ENCODE peak calls at places on chromosomes 13 and 19, in eight cellular contexts. V is right atrium auricular region, S is Caco-2, I is A549, W is dorsolateral prefrontal cortex, P is tibial nerve, Z is left ventricle myocardium inferior, R is fibroblast of lung. D is an unnamed sample.
A peak's percentile ranks its signal among the peaks of the same experiment; 100 is the strongest.

GRCh38 chr19:42274065-42274682 is 5.1 kb downstream of the CIC start:
- DNase-seq in V (no peak), S (no peak), I (no peak), W (no peak), P (no peak), Z (no peak), R (no peak), D (no peak)

GRCh38 chr19:5343848-5344247 is 3.2 kb upstream of the PTPRS start:
- DNase-seq in V (no peak), S (no peak), I (no peak), W (no peak), P (no peak), Z (no peak), R (peak; percentile 17), D (peak; percentile 66)

GRCh38 chr13:85816413-85816812 is 17.2 kb upstream of the SLITRK6 start:
- DNase-seq in V (no peak), S (no peak), I (no peak), W (no peak), P (no peak), Z (no peak), R (peak; percentile 35), D (no peak)

GRCh38 chr13:32415019-32415418 is 12.9 kb downstream of the N4BP2L1 start:
- DNase-seq in V (no peak), S (peak; percentile 49), I (peak; percentile 8), W (no peak), P (no peak), Z (no peak), R (no peak), D (no peak)

GRCh38 chr13:26202365-26202972 is 19.6 kb downstream of the RNF6 start:
- DNase-seq in V (no peak), S (no peak), I (no peak), W (no peak), P (no peak), Z (no peak), R (no peak), D (no peak)

GRCh38 chr13:109809216-109809890 is 23.0 kb upstream of the IRS2 start:
- DNase-seq in V (no peak), S (no peak), I (no peak), W (no peak), P (no peak), Z (no peak), R (peak; percentile 37), D (no peak)

GRCh38 chr19:7857727-7858701 is 16.2 kb downstream of the PRR36 start:
- DNase-seq in V (no peak), S (no peak), I (no peak), W (no peak), P (no peak), Z (no peak), R (no peak), D (no peak)

GRCh38 chr13:109199280-109199679 is 569.9 kb downstream of the MYO16 start:
- DNase-seq in V (no peak), S (no peak), I (no peak), W (no peak), P (no peak), Z (no peak), R (no peak), D (no peak)

GRCh38 chr13:94722596-94722995 is 10.3 kb upstream of the SOX21 start:
- DNase-seq in V (no peak), S (no peak), I (no peak), W (no peak), P (no peak), Z (no peak), R (no peak), D (no peak)

GRCh38 chr19:35040826-35041547 is 534 bp upstream of the HPN start:
- DNase-seq in V (peak; percentile 94), S (peak; percentile 97), I (no peak), W (peak; percentile 72), P (peak; percentile 92), Z (peak; percentile 95), R (peak; percentile 53), D (no peak)

GRCh38 chr13:82747948-82748347 is 1134.3 kb downstream of the SLITRK1 start:
- DNase-seq in V (no peak), S (no peak), I (no peak), W (no peak), P (no peak), Z (no peak), R (peak; percentile 43), D (peak; percentile 22)

GRCh38 chr13:57627663-57628062 is 3.9 kb upstream of the PCDH17 start:
- DNase-seq in V (no peak), S (no peak), I (no peak), W (no peak), P (no peak), Z (no peak), R (peak; percentile 59), D (no peak)

GRCh38 chr19:23070353-23070781 is 46.5 kb upstream of the ZNF730 start:
- DNase-seq in V (peak; percentile 61), S (no peak), I (no peak), W (no peak), P (no peak), Z (peak; percentile 46), R (peak; percentile 54), D (peak; percentile 26)

GRCh38 chr19:6530385-6531162 is at the start of gene TNFSF9:
- DNase-seq in V (peak; percentile 92), S (peak; percentile 86), I (peak; percentile 85), W (peak; percentile 96), P (peak; percentile 94), Z (peak; percentile 90), R (peak; percentile 79), D (peak; percentile 71)

GRCh38 chr19:47651132-47651531 is 42.2 kb downstream of the BICRA start:
- DNase-seq in V (no peak), S (no peak), I (no peak), W (no peak), P (no peak), Z (no peak), R (no peak), D (no peak)

GRCh38 chr19:23716792-23717191 is 29.8 kb upstream of the ZNF675 start:
- DNase-seq in V (no peak), S (no peak), I (no peak), W (no peak), P (no peak), Z (no peak), R (no peak), D (no peak)

GRCh38 chr13:111177081-111177711 is 62.1 kb downstream of the ARHGEF7 start:
- DNase-seq in V (peak; percentile 67), S (no peak), I (no peak), W (peak; percentile 67), P (peak; percentile 22), Z (peak; percentile 75), R (peak; percentile 48), D (no peak)

GRCh38 chr19:13334801-13335481 is 171.3 kb downstream of the CACNA1A start:
- DNase-seq in V (no peak), S (no peak), I (no peak), W (no peak), P (no peak), Z (no peak), R (no peak), D (no peak)

GRCh38 chr19:49188626-49189200 is 31.1 kb downstream of the TRPM4 start:
- DNase-seq in V (no peak), S (no peak), I (no peak), W (no peak), P (no peak), Z (no peak), R (no peak), D (no peak)

GRCh38 chr19:49180659-49181058 is 23.1 kb downstream of the TRPM4 start:
- DNase-seq in V (no peak), S (no peak), I (no peak), W (no peak), P (no peak), Z (no peak), R (no peak), D (no peak)

GRCh38 chr19:49186108-49186507 is 28.5 kb downstream of the TRPM4 start:
- DNase-seq in V (no peak), S (no peak), I (no peak), W (no peak), P (no peak), Z (no peak), R (no peak), D (no peak)

DNA sequence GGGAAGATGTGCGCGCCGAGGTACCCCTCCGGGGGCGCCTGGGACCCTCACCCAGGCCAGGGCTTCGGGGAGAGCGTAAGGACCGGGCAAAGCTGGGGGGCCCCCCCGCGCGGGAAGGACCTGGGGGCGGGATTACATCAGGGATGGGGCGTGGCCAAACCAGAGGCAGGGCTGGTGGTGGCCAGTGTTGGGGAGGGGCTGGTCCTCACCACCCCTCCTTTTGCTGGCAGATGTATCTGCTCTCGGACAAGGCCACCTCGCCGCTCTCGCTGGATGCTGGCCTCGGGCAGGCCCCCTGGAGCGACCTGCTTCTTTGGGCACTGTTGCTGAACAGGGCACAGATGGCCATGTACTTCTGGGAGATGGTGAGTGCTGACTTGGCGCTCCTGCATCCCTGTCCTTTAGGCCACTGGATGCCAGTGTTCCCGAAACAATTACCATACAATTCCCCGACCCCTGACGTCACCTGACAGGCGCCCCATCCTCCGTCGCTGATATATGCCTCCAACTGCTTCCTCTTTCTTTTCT is 25.3 kb downstream of the TRPM4 start:
- DNase-seq in V (no peak), S (no peak), I (no peak), W (no peak), P (no peak), Z (no peak), R (no peak), D (no peak)
- H3K4me3 ChIP-seq in V (no peak overlapping the region), S (no peak overlapping the region), I (no peak overlapping the region), W (no peak overlapping the region), P (no peak overlapping the region), Z (no peak overlapping the region), R (no peak overlapping the region), D (no peak overlapping the region)

DNA sequence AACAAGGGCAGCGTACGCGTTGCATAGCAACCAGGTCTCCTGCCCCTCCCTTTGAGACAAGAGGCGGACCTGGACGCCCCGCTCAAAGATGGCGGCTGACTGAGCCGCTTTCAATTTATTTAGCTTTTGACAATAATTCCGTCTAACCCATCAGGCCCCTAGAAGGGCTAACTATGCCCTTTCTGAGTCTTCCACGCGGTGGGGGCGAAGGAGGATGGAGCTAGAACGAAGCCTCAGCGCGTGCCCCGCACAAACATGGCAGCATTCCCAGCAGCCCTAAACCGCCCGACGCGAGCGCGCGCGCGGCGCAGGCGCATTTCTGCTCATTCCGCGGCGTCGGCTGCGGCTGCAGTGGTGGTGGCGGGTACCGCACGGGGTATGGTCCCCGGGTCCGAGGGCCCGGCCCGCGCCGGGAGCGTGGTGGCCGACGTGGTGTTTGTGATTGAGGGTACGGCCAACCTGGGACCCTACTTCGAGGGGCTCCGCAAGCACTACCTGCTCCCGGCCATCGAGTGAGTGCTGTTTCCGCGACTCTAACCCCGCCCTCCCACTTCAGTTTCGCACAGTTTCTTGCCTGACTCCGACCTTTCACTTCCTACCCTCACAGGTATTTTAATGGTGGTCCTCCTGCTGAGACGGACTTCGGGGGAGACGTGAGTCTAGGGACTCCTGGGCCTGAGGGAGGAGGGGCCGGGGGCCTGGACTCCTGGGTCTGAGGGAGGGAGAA is at the start of gene MED25:
- DNase-seq in V (peak; percentile 83), S (peak; percentile 87), I (peak; percentile 90), W (peak; percentile 83), P (peak; percentile 74), Z (peak; percentile 86), R (peak; percentile 88), D (no peak)
- TF ChIP-seq CTCF in V (no peak), S (peak; percentile 2), I (no peak), W (peak; percentile 52), P (peak; percentile 21), Z (peak; percentile 66), R (no peak), D (no peak)

GRCh38 chr19:16417660-16418596 is 53.8 kb downstream of the EPS15L1 start:
- DNase-seq in V (peak; percentile 79), S (peak; percentile 56), I (peak; percentile 69), W (peak; percentile 58), P (peak; percentile 76), Z (peak; percentile 75), R (peak; percentile 38), D (no peak)
- H3K4me3 ChIP-seq in V (no peak overlapping the region), S (no peak overlapping the region), I (no peak overlapping the region), W (no peak overlapping the region), P (no peak overlapping the region), Z (no peak overlapping the region), R (no peak overlapping the region), D (no peak overlapping the region)

GRCh38 chr19:53868892-53869804 is 1.5 kb downstream of the MYADM start:
- DNase-seq in V (peak; percentile 94), S (peak; percentile 95), I (peak; percentile 95), W (peak; percentile 45), P (peak; percentile 70), Z (peak; percentile 92), R (peak; percentile 88), D (no peak)
- TF ChIP-seq CTCF in V (no peak), S (peak; percentile 25), I (no peak), W (no peak), P (peak; percentile 23), Z (peak; percentile 59), R (no peak), D (peak; percentile 11)